ENCODE peak calls at places on chromosomes 2 and 18, in nine cellular contexts. U, K, D, G, B, N, S, A and T are unnamed samples.

GRCh38 chr2:8710951-8711350 is 29.1 kb downstream of the ID2 start:
- DNase-seq in U (no peak), K (no peak), D (no peak), G (no peak), B (no peak), N (no peak), S (no peak), A (no peak), T (no peak)

GRCh38 chr2:174752403-174753037 is 11.8 kb downstream of the CHRNA1 start:
- DNase-seq in U (no peak), K (no peak), D (no peak), G (no peak), B (no peak), N (no peak), S (no peak), A (no peak), T (no peak)

GRCh38 chr2:102636283-102636907 is 17.0 kb downstream of the SLC9A2 start:
- DNase-seq in U (no peak), K (no peak), D (no peak), G (no peak), B (no peak), N (no peak), S (no peak), A (no peak), T (no peak)

GRCh38 chr18:48644029-48644428 is 105.2 kb downstream of the CTIF start:
- DNase-seq in U (no peak), K (no peak), D (no peak), G (no peak), B (no peak), N (no peak), S (no peak), A (no peak), T (no peak)

GRCh38 chr2:151361674-151362380 is 4.4 kb downstream of the TNFAIP6 start:
- DNase-seq in U (no peak), K (no peak), D (no peak), G (no peak), B (no peak), N (no peak), S (no peak), A (no peak), T (no peak)

GRCh38 chr18:8708670-8709069 is 3.3 kb downstream of the MTCL1 start:
- DNase-seq in U (no peak), K (no peak), D (no peak), G (no peak), B (no peak), N (no peak), S (no peak), A (no peak), T (no peak)

GRCh38 chr2:70043252-70043875 is 43.9 kb upstream of the PCBP1 start:
- DNase-seq in U (no peak), K (no peak), D (no peak), G (no peak), B (no peak), N (peak; percentile 46), S (peak; percentile 21), A (no peak), T (no peak)

GRCh38 chr2:223465793-223466192 is 136.4 kb downstream of the SCG2 start:
- DNase-seq in U (no peak), K (no peak), D (no peak), G (no peak), B (no peak), N (peak; percentile 91), S (peak; percentile 46), A (no peak), T (peak; percentile 96)

GRCh38 chr2:53770264-53770663 is 2.7 kb downstream of the CHAC2 start:
- DNase-seq in U (no peak), K (no peak), D (no peak), G (no peak), B (no peak), N (no peak), S (no peak), A (no peak), T (no peak)

GRCh38 chr2:240256704-240257637 is 116.5 kb upstream of the OTOS start:
- DNase-seq in U (no peak), K (no peak), D (no peak), G (no peak), B (no peak), N (no peak), S (no peak), A (no peak), T (no peak)

GRCh38 chr2:67667054-67667908 is 270.1 kb downstream of the ETAA1 start:
- DNase-seq in U (no peak), K (no peak), D (no peak), G (no peak), B (no peak), N (no peak), S (no peak), A (no peak), T (no peak)

GRCh38 chr2:237427807-237428506 is 14.0 kb upstream of the COL6A3 start:
- DNase-seq in U (peak; percentile 58), K (no peak), D (no peak), G (no peak), B (no peak), N (no peak), S (no peak), A (no peak), T (no peak)

GRCh38 chr2:62293490-62294212 is 97.7 kb downstream of the B3GNT2 start:
- DNase-seq in U (no peak), K (no peak), D (peak; percentile 84), G (peak; percentile 30), B (peak; percentile 69), N (peak; percentile 91), S (no peak), A (no peak), T (no peak)

GRCh38 chr2:172968061-172968469 is 107.6 kb upstream of the MAP3K20 start:
- DNase-seq in U (no peak), K (no peak), D (peak; percentile 38), G (no peak), B (no peak), N (peak; percentile 96), S (no peak), A (no peak), T (peak; percentile 89)

GRCh38 chr2:75324141-75324540 is 124.8 kb upstream of the TACR1 start:
- DNase-seq in U (no peak), K (no peak), D (no peak), G (no peak), B (no peak), N (no peak), S (no peak), A (no peak), T (no peak)

GRCh38 chr2:138897274-138897673 is 117.1 kb upstream of the NXPH2 start:
- DNase-seq in U (no peak), K (no peak), D (no peak), G (no peak), B (no peak), N (no peak), S (no peak), A (no peak), T (no peak)

GRCh38 chr2:129061079-129061785 is 742.6 kb upstream of the HS6ST1 start:
- DNase-seq in U (no peak), K (no peak), D (no peak), G (no peak), B (no peak), N (no peak), S (no peak), A (no peak), T (peak; percentile 36)

GRCh38 chr18:3481696-3482210 is 31.8 kb downstream of the TGIF1 start:
- DNase-seq in U (no peak), K (no peak), D (no peak), G (peak; percentile 36), B (peak; percentile 2), N (peak; percentile 17), S (no peak), A (no peak), T (no peak)

GRCh38 chr2:46385786-46386577 is 88.8 kb downstream of the EPAS1 start:
- DNase-seq in U (no peak), K (no peak), D (no peak), G (peak; percentile 61), B (no peak), N (no peak), S (no peak), A (no peak), T (no peak)

GRCh38 chr2:67329513-67329912 is 67.6 kb upstream of the ETAA1 start:
- DNase-seq in U (no peak), K (no peak), D (no peak), G (no peak), B (no peak), N (no peak), S (no peak), A (no peak), T (no peak)

GRCh38 chr18:2173464-2173863 is 397.8 kb downstream of the METTL4 start:
- DNase-seq in U (no peak), K (no peak), D (no peak), G (no peak), B (no peak), N (peak; percentile 36), S (no peak), A (no peak), T (peak; percentile 95)

GRCh38 chr18:22409445-22409844 is 8.3 kb downstream of the CTAGE1 start:
- DNase-seq in U (no peak), K (no peak), D (no peak), G (no peak), B (no peak), N (no peak), S (no peak), A (no peak), T (no peak)

GRCh38 chr2:15800489-15801329 is 139.6 kb upstream of the MYCN start:
- DNase-seq in U (no peak), K (peak; percentile 54), D (no peak), G (no peak), B (no peak), N (no peak), S (no peak), A (no peak), T (no peak)

GRCh38 chr18:74800098-74800497 is 202.4 kb downstream of the ZNF407 start:
- DNase-seq in U (no peak), K (no peak), D (no peak), G (no peak), B (no peak), N (no peak), S (no peak), A (no peak), T (no peak)

GRCh38 chr2:55885129-55885943 is 38.2 kb downstream of the EFEMP1 start:
- DNase-seq in U (no peak), K (no peak), D (no peak), G (no peak), B (no peak), N (peak; percentile 46), S (no peak), A (no peak), T (peak; percentile 96)

GRCh38 chr2:171297951-171298350 is 135.8 kb downstream of the METTL8 start:
- DNase-seq in U (no peak), K (no peak), D (no peak), G (no peak), B (no peak), N (no peak), S (no peak), A (no peak), T (peak; percentile 7)

GRCh38 chr2:206392118-206392517 is 51.2 kb upstream of the ADAM23 start:
- DNase-seq in U (no peak), K (no peak), D (no peak), G (peak; percentile 26), B (peak; percentile 20), N (peak; percentile 64), S (peak; percentile 5), A (no peak), T (peak; percentile 52)

GRCh38 chr18:5890261-5890605 is 5.1 kb downstream of the TMEM200C start:
- DNase-seq in U (no peak), K (no peak), D (no peak), G (no peak), B (no peak), N (peak; percentile 41), S (no peak), A (no peak), T (no peak)

GRCh38 chr2:64692401-64692800 is 38.7 kb upstream of the SERTAD2 start:
- DNase-seq in U (no peak), K (no peak), D (no peak), G (no peak), B (no peak), N (no peak), S (no peak), A (no peak), T (peak; percentile 87)

GRCh38 chr2:179193759-179194394 is 70.8 kb downstream of the SESTD1 start:
- DNase-seq in U (no peak), K (no peak), D (no peak), G (no peak), B (no peak), N (no peak), S (no peak), A (no peak), T (no peak)

GRCh38 chr2:126586321-126586720 is 69.6 kb upstream of the GYPC start:
- DNase-seq in U (no peak), K (no peak), D (no peak), G (peak; percentile 50), B (no peak), N (peak; percentile 11), S (no peak), A (no peak), T (no peak)